ENCODE peak calls at places on chromosomes 7 and 10, in five cellular contexts. J is ovary, F is fibroblast of lung, R is breast epithelium, W is neural progenitor cell. A is an unnamed sample. For H3K9me3, the result is how much of the 10 kb centered on the place peaks cover.

GRCh38 chr7:74061840-74062539 is 21.6 kb upstream of the LIMK1 start:
- DNase-seq in R (peak), J (peak), W (no peak), F (peak), A (peak)

GRCh38 chr10:62577666-62578291 is 203.6 kb downstream of the ZNF365 start:
- DNase-seq in W (no peak), J (no peak), F (peak), R (no peak), A (no peak)

GRCh38 chr10:78457804-78458483 is 424.3 kb downstream of the RPS24 start:
- DNase-seq in W (no peak), R (no peak), J (no peak), F (peak), A (no peak)

GRCh38 chr10:72243822-72244437 is 27.9 kb upstream of the ASCC1 start:
- DNase-seq in W (no peak), J (peak), R (peak), F (peak), A (no peak)

GRCh38 chr7:124812764-124813163 is 47.2 kb upstream of the GPR37 start:
- DNase-seq in J (no peak), F (no peak), W (no peak), R (no peak), A (no peak)

GRCh38 chr10:482036-482435 is 207.4 kb downstream of the DIP2C start:
- DNase-seq in W (no peak), J (no peak), R (no peak), F (no peak), A (no peak)

GRCh38 chr7:29304756-29305155 is 110.2 kb downstream of the CHN2 start:
- DNase-seq in R (no peak), W (no peak), F (no peak), J (no peak), A (no peak)

GRCh38 chr10:28663576-28664368 is 13.5 kb upstream of the BAMBI start:
- DNase-seq in R (peak), W (peak), F (peak), J (peak), A (peak)

GRCh38 chr10:126508535-126509040 is 120.3 kb upstream of the ADAM12 start:
- DNase-seq in W (peak), R (no peak), J (no peak), F (no peak), A (no peak)

GRCh38 chr7:103934508-103934907 is 55.0 kb downstream of the RELN start:
- DNase-seq in W (no peak), F (no peak), J (no peak), R (no peak), A (no peak)

GRCh38 chr10:111598433-111599059 is 521.7 kb downstream of the ADRA2A start:
- DNase-seq in F (peak), R (no peak), W (peak), J (peak), A (no peak)

GRCh38 chr10:62178568-62178967 is 90.1 kb downstream of the RTKN2 start:
- DNase-seq in R (no peak), W (no peak), J (no peak), F (no peak), A (no peak)

GRCh38 chr10:103481974-103482531 is 3.0 kb upstream of the CALHM3 start:
- DNase-seq in J (no peak), W (peak), R (no peak), F (peak), A (no peak)

GRCh38 chr7:37921340-37921805 is 933 bp downstream of the EPDR1 start:
- DNase-seq in F (no peak), J (peak), W (peak), R (no peak), A (no peak)

GRCh38 chr10:100912013-100912608 is 652 bp upstream of the SLF2 start:
- DNase-seq in J (no peak), F (no peak), R (no peak), W (no peak), A (no peak)

GRCh38 chr10:131445623-131446022 is 134.1 kb upstream of the TCERG1L start:
- DNase-seq in J (no peak), R (no peak), F (no peak), W (no peak), A (no peak)

GRCh38 chr10:24989867-24990266 is 26.1 kb downstream of the ENKUR start:
- DNase-seq in F (peak), W (no peak), J (no peak), R (no peak), A (no peak)

GRCh38 chr10:129505500-129506075 is 38.5 kb downstream of the MGMT start:
- DNase-seq in R (no peak), J (no peak), W (no peak), F (no peak), A (no peak)

GRCh38 chr10:129509835-129510234 is 42.8 kb downstream of the MGMT start:
- DNase-seq in R (no peak), F (no peak), W (no peak), J (no peak), A (no peak)

GRCh38 chr10:129509155-129509554 is 42.1 kb downstream of the MGMT start:
- DNase-seq in W (no peak), R (no peak), F (no peak), J (no peak), A (no peak)

GRCh38 chr10:129507216-129507615 is 40.2 kb downstream of the MGMT start:
- DNase-seq in W (no peak), J (no peak), R (no peak), F (no peak), A (no peak)

GRCh38 chr10:129506101-129506797 is 39.2 kb downstream of the MGMT start:
- DNase-seq in W (no peak), F (no peak), J (no peak), R (no peak), A (no peak)
- H3K9me3 ChIP-seq in W (under half), F (under half), J (under half), R (under half), A (under half)

GRCh38 chr7:140876519-140877248 is 48.0 kb downstream of the BRAF start:
- DNase-seq in R (no peak), W (no peak), F (peak), J (no peak), A (no peak)
- H3K9me3 ChIP-seq in R (under half), W (under half), F (under half), J (under half), A (under half)

GRCh38 chr7:70463332-70463938 is 668.5 kb upstream of the GALNT17 start:
- DNase-seq in R (no peak), J (no peak), W (no peak), F (no peak), A (no peak)
- H3K9me3 ChIP-seq in R (under half), J (under half), W (under half), F (under half), A (under half)

DNA sequence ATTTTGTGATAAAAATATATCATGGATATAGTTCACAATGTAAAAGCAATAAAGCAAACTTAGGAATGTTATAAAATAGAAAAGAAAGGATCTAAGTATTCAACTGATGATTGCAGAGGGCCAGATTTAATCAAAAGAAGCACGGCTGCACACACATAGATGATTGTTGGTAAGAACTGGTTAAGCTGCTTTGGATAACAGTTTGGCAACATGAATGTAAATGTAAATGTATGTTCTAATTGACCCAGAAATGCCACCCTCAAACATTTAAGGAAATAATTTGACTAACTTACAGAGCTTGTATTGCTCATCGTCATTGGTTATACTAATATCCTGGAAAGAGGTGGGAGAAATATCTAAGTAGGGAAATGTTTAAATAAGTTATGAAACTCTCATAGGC is 13.1 kb downstream of the ZNF485 start:
- DNase-seq in R (no peak), W (no peak), F (no peak), J (no peak), A (no peak)
- H3K9me3 ChIP-seq in R (under half), W (under half), F (under half), J (under half), A (under half)

GRCh38 chr7:64515781-64516180 is 47.1 kb downstream of the ZNF680 start:
- DNase-seq in R (no peak), W (no peak), F (no peak), J (no peak), A (no peak)

GRCh38 chr7:64509583-64509982 is 53.3 kb downstream of the ZNF680 start:
- DNase-seq in F (peak), J (no peak), R (no peak), W (no peak), A (no peak)

GRCh38 chr7:64516451-64516850 is 46.4 kb downstream of the ZNF680 start:
- DNase-seq in W (no peak), F (no peak), R (no peak), J (no peak), A (no peak)

DNA sequence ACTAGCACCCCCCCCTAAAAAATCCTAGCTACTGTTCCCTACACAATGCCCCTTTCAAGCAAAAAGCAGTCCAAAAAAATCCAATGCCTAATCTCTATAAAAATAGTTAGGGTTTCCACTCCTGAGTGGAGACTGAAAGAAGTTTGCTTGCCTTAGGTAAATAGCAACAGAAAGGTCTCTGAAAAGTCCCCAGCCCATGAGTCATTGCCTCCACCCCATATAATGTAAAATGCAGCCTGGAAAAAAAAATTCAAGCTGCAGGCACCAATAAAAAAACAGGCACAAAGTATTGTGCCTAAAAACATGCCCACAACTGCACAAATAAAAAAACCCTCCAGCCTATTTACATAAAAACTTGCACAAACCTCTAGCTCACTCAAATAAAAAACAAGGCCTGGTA is 47.5 kb downstream of the ZNF680 start:
- DNase-seq in J (no peak), W (no peak), F (no peak), R (no peak), A (no peak)
- H3K9me3 ChIP-seq in J (under half), W (under half), F (under half), R (under half), A (under half)

DNA sequence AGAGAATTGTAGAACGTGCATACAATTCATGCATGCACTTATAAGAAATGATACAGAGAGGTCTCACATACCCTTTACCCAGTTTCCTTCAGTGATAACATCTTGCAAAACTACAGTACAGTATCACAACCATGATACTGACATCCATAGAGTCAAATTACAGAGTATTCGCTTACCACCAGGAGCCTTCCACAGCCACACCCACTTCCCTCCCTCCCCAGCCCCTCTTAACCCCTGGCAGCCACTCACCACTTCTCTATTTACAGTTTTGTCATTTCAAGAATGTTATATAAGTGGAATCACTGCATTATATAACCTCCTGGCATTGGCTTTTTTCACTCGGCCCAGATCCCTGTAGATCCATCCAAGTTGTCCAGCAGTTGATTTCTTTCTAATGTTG is 143.8 kb downstream of the ZNF248 start:
- DNase-seq in F (no peak), J (no peak), R (no peak), W (no peak), A (no peak)
- H3K9me3 ChIP-seq in F (under half), J (under half), R (under half), W (under half), A (under half)

DNA sequence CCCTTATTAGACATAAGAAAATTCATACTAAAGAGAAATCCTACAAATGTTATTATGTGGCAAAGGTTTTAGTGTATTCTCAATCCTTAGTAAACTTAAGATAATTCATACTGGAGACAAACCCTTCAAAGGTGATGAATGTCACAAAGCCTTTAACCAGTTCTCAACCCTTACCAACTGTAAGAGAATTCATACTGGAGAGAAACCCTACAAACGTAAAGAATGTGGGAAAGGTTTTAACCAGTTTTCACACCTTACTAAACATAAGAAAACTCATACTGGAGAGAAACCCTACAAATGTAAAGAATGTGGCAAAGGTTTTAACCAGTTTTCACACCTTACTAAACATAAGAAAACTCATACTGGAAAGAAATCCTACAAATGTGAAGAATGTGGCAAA is 93.2 kb downstream of the ZNF680 start:
- DNase-seq in J (no peak), F (no peak), R (no peak), W (no peak), A (no peak)
- H3K9me3 ChIP-seq in J (under half), F (under half), R (under half), W (under half), A (under half)

GRCh38 chr7:158193446-158193845 is 394.2 kb downstream of the PTPRN2 start:
- DNase-seq in R (no peak), W (no peak), F (no peak), J (no peak), A (no peak)

GRCh38 chr7:158191671-158192070 is 396.0 kb downstream of the PTPRN2 start:
- DNase-seq in R (no peak), J (no peak), F (no peak), W (no peak), A (no peak)

GRCh38 chr7:158192956-158193355 is 394.7 kb downstream of the PTPRN2 start:
- DNase-seq in W (no peak), R (no peak), F (no peak), J (no peak), A (no peak)

GRCh38 chr7:158192184-158192835 is 395.3 kb downstream of the PTPRN2 start:
- DNase-seq in R (no peak), W (no peak), J (no peak), F (no peak), A (no peak)

DNA sequence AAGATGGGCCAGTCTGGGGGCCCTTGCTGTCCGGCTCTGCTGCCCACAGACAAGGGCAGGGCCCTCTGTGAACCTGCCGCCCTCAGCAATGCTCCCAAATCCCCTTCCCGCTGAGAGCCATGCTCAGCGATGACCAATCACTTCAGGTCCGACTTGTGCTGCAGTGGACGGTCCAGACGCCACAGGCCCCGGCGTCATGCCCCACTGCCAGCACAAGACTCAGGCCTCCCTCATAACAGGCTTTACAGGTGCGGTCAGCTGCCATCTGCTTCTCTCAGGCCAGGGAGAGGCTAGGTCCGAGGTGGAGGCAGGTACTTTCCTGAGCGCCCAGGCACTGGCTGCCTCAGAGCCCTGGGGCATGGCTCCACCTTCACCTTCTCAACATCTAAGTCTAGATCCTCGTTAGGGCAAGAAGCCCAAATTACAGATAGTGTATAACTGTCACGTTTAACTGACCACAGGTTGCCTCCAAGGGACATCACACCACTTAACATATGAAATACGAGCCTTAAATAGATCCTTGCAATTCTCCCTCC is 393.2 kb downstream of the PTPRN2 start:
- DNase-seq in J (no peak), F (no peak), R (no peak), W (no peak), A (no peak)
- H3K9me3 ChIP-seq in J (under half), F (under half), R (under half), W (under half), A (under half)

A was measured in T-helper 17 cell.